ENCODE peak calls at places on chromosomes 7 and 10, in four cellular contexts. M is SJSA1, V is GM23338, E is Peyer's patch. L is an unnamed sample.

GRCh38 chr10:78688221-78688944 is 380.4 kb upstream of the ZMIZ1 start:
- DNase-seq in M (no peak), V (no peak), E (no peak), L (no peak)

GRCh38 chr7:44151679-44152355 is 10.7 kb upstream of the MYL7 start:
- DNase-seq in M (no peak), V (no peak), E (peak; percentile 37), L (peak; percentile 24)

GRCh38 chr7:55476071-55476803 is 96.1 kb downstream of the VOPP1 start:
- DNase-seq in M (peak; percentile 83), V (no peak), E (peak; percentile 40), L (peak; percentile 29)

GRCh38 chr10:83991986-83992753 is 147.1 kb upstream of the GHITM start:
- DNase-seq in M (no peak), V (peak; percentile 91), E (peak; percentile 47), L (peak; percentile 31)

GRCh38 chr10:46006219-46006618 is 24.2 kb downstream of the NCOA4 start:
- DNase-seq in M (no peak), V (no peak), E (no peak), L (no peak)

GRCh38 chr10:73262105-73262730 is 9.8 kb upstream of the MRPS16 start:
- DNase-seq in M (peak; percentile 70), V (no peak), E (no peak), L (no peak)

GRCh38 chr7:38748056-38748610 is 117.0 kb upstream of the AMPH start:
- DNase-seq in M (no peak), V (peak; percentile 27), E (no peak), L (no peak)

GRCh38 chr7:133528796-133529195 is 275.9 kb downstream of the EXOC4 start:
- DNase-seq in M (no peak), V (no peak), E (no peak), L (no peak)

GRCh38 chr10:10855178-10855577 is 162.5 kb upstream of the CELF2 start:
- DNase-seq in M (no peak), V (no peak), E (no peak), L (no peak)

GRCh38 chr10:43387678-43388032 is 16.2 kb downstream of the FXYD4 start:
- DNase-seq in M (no peak), V (no peak), E (no peak), L (no peak)

GRCh38 chr7:121872831-121873764 is at the start of gene PTPRZ1:
- DNase-seq in M (no peak), V (peak; percentile 89), E (no peak), L (peak; percentile 92)

GRCh38 chr7:94436018-94436604 is 41.4 kb downstream of the COL1A2 start:
- DNase-seq in M (peak; percentile 73), V (peak; percentile 91), E (peak; percentile 83), L (peak; percentile 40)

GRCh38 chr7:82816272-82816671 is 346.4 kb downstream of the PCLO start:
- DNase-seq in M (no peak), V (peak; percentile 63), E (no peak), L (no peak)

GRCh38 chr7:100571829-100572116 is 1.9 kb downstream of the SAP25 start:
- DNase-seq in M (no peak), V (peak; percentile 58), E (no peak), L (peak; percentile 50)

GRCh38 chr10:99779335-99779734 is 3.1 kb upstream of the ABCC2 start:
- DNase-seq in M (peak; percentile 52), V (no peak), E (no peak), L (no peak)

GRCh38 chr7:84190016-84190705 is 4.4 kb downstream of the SEMA3A start:
- DNase-seq in M (no peak), V (no peak), E (no peak), L (no peak)

GRCh38 chr10:11881477-11882417 is 58.6 kb downstream of the PROSER2 start:
- DNase-seq in M (no peak), V (peak; percentile 79), E (peak; percentile 68), L (peak; percentile 90)

GRCh38 chr10:12214763-12215218 is 18.8 kb downstream of the CDC123 start:
- DNase-seq in M (no peak), V (peak; percentile 73), E (no peak), L (peak; percentile 40)

DNA sequence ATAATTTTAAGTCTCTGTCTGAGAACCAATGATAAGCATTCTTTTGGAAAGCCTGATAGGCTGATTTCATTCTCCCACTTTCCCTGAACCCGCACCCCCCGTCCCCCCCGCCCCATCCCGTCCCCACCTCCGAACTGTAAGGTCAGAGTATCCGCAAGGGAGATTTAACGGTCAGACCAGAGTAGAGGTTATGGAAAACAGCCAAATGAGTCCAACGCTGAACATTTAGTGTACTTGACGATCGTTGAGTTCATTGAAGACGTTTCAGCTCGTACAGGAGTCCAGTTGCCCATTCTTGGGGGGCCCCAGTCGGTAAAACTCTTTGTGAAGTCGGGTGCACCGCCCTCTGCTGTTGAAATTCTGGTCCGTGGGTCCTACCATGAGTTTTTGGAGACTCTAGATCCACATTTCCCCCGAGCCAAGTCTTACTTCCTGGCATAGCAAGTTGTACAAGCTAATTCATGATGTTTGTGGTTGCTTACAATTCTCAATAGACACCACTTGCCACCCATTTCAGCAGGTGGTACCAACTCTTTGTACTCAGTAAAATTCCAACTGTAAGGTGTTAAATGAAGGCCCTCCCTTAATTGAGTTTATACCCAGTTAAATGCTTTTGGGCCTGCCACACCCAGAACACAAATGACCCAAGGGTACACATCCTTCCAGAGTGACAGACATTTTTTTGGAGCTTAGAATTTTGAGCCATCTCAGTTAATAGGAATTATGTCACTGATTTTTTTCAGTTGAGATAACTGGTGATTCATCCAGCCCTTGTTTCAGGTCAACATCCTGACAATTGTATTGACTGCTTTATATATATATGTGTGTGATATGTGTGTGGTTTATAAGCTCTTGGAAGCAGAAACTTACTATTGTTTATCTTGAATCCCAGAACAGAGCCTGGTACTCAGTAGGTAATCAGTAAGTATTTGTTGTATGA is 1.2 kb downstream of the MARCHF5 start:
- DNase-seq in M (peak; percentile 49), V (peak; percentile 54), E (peak; percentile 79), L (peak; percentile 39)
- H3K4me3 ChIP-seq in M (peak overlapping the region; percentile 81), V (peak overlapping the region; percentile 98), E (peak overlapping the region; percentile 94), L (peak overlapping the region; percentile 98)

GRCh38 chr7:155746188-155746587 is 66.1 kb downstream of the SHH start:
- DNase-seq in M (no peak), V (no peak), E (no peak), L (no peak)

GRCh38 chr7:155743197-155743596 is 69.1 kb downstream of the SHH start:
- DNase-seq in M (no peak), V (no peak), E (no peak), L (no peak)

GRCh38 chr7:155745737-155746136 is 66.5 kb downstream of the SHH start:
- DNase-seq in M (no peak), V (no peak), E (no peak), L (no peak)

GRCh38 chr7:155741805-155742204 is 70.5 kb downstream of the SHH start:
- DNase-seq in M (no peak), V (no peak), E (peak; percentile 90), L (no peak)

DNA sequence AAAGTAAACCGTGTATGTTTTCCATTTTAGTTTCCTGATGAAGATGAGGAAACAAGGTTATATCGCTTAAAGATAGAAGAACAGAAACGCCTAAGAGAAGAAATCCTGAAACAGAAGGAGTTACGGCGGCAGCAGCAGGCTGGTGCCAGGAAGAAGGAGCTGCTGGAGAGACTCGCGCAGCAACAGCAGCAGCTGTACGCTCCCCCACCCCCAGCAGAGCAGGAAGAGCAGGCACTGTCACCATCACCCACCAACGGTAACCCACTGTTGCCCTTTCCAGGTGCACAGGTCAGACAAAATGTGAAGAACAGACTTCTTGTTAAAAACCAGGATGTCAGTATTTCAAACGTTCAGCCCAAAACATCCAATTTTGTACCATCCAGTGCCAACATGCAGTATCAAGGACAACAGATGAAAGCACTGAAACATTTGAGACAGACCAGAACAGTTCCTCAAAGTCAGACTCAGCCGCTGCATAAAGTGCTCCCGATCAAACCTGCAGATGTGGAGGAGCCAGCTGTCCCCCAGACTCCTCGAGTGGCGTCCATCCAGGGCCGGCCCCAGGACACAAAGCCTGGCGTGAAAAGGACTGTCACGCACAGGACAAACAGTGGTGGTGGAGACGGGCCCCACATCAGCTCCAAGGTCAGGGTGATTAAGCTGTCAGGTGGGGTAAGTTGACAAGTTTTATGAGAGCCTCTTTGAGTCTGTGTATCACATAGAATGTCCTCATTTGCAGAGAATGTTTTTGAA is 67.2 kb downstream of the SHH start:
- DNase-seq in M (no peak), V (no peak), E (no peak), L (no peak)
- H3K36me3 ChIP-seq in M (peaks cover 66% of the 10 kb centered on the region), V (peaks cover 20% of the 10 kb centered on the region), E (no peaks in the 10 kb centered on the region), L (peaks cover 11% of the 10 kb centered on the region)

GRCh38 chr10:58373446-58373834 is 11.8 kb upstream of the TFAM start:
- DNase-seq in M (no peak), V (no peak), E (no peak), L (no peak)
- H3K4me3 ChIP-seq in M (no peak overlapping the region), V (no peak overlapping the region), E (no peak overlapping the region), L (no peak overlapping the region)

GRCh38 chr7:45682358-45682735 is 108.2 kb downstream of the ADCY1 start:
- DNase-seq in M (peak; percentile 16), V (no peak), E (peak; percentile 23), L (no peak)

GRCh38 chr7:45682836-45683555 is 108.8 kb downstream of the ADCY1 start:
- DNase-seq in M (peak; percentile 26), V (no peak), E (no peak), L (no peak)

GRCh38 chr7:45680776-45681175 is 106.6 kb downstream of the ADCY1 start:
- DNase-seq in M (peak; percentile 22), V (no peak), E (peak; percentile 10), L (no peak)

GRCh38 chr7:45683556-45684148 is 109.5 kb downstream of the ADCY1 start:
- DNase-seq in M (peak; percentile 20), V (no peak), E (peak; percentile 21), L (no peak)

GRCh38 chr7:45681596-45682357 is 107.6 kb downstream of the ADCY1 start:
- DNase-seq in M (peak; percentile 35), V (no peak), E (peak; percentile 28), L (no peak)
- H3K36me3 ChIP-seq in M (no peaks in the 10 kb centered on the region), V (no peaks in the 10 kb centered on the region), E (no peaks in the 10 kb centered on the region), L (no peaks in the 10 kb centered on the region)

DNA sequence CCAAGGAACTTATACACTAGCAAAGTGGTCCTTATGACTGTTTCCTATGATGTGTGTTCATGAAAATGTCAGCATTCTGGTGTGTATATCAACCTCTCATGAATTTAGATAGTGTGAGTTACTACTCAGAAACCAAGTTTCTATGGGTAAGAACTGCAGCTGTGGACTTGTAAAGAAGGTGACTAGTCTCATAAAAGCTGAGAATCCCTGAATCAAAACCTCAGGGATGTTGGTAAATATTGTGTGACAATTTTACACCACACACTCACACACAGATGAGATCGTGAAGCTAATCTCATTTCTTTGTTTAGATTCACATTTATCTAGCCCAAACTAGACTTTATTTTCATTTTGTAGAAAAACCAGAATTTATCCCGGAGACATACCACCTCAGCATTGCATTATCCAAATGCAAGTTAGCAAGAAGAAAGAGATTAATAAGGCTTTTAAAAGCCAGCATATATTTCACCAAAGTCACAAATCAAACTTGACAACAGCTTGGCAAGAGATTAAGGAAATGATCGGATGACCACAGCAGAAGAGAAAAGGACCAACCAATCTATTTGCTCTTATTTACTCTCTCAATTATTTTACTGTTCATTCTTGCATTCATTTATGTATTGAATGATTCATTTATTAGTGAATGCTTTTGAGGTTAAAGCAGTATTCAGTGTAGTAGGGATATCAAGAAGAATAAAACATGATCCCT is 92.9 kb downstream of the PLXDC2 start:
- DNase-seq in M (no peak), V (no peak), E (no peak), L (no peak)
- H3K4me3 ChIP-seq in M (no peak overlapping the region), V (no peak overlapping the region), E (no peak overlapping the region), L (no peak overlapping the region)

GRCh38 chr10:112969542-112969941 is 19.5 kb downstream of the TCF7L2 start:
- DNase-seq in M (no peak), V (no peak), E (peak; percentile 72), L (no peak)
- H3K36me3 ChIP-seq in M (peaks cover 66% of the 10 kb centered on the region), V (peaks cover 29% of the 10 kb centered on the region), E (no peaks in the 10 kb centered on the region), L (peaks cover 29% of the 10 kb centered on the region)

L was measured in H7.